ENCODE peak calls at places on chromosomes 7 and 10, in seven cellular contexts. One of them, this sample, is unnamed.

GRCh38 chr7:23863209-23863798 is 153.3 kb downstream of the STK31 start:
- DNase-seq in GM23338: peak
- DNase-seq in fibroblast of lung: peak
- DNase-seq in GM23248: peak
- DNase-seq in OCI-LY7: peak
- DNase-seq in PC-3: peak
- DNase-seq in neuronal stem cell: peak
- DNase-seq in this sample: peak

GRCh38 chr10:102752934-102753664 is 9.4 kb downstream of the WBP1L start:
- DNase-seq in GM23338: peak
- DNase-seq in fibroblast of lung: peak
- DNase-seq in GM23248: peak
- DNase-seq in OCI-LY7: peak
- DNase-seq in PC-3: peak
- DNase-seq in neuronal stem cell: no peak
- DNase-seq in this sample: peak

GRCh38 chr7:44212018-44212417 is 11.2 kb downstream of the YKT6 start:
- DNase-seq in GM23338: no peak
- DNase-seq in fibroblast of lung: no peak
- DNase-seq in GM23248: no peak
- DNase-seq in OCI-LY7: no peak
- DNase-seq in PC-3: no peak
- DNase-seq in neuronal stem cell: no peak
- DNase-seq in this sample: no peak

GRCh38 chr10:10816453-10816852 is 201.2 kb upstream of the CELF2 start:
- DNase-seq in GM23338: no peak
- DNase-seq in fibroblast of lung: peak
- DNase-seq in GM23248: peak
- DNase-seq in OCI-LY7: no peak
- DNase-seq in PC-3: no peak
- DNase-seq in neuronal stem cell: no peak
- DNase-seq in this sample: no peak

GRCh38 chr10:9038146-9038714 is 983.7 kb downstream of the GATA3 start:
- DNase-seq in GM23338: no peak
- DNase-seq in fibroblast of lung: no peak
- DNase-seq in GM23248: peak
- DNase-seq in OCI-LY7: no peak
- DNase-seq in PC-3: no peak
- DNase-seq in neuronal stem cell: no peak
- DNase-seq in this sample: no peak

GRCh38 chr10:32650246-32650655 is 204.3 kb downstream of the CCDC7 start:
- DNase-seq in GM23338: peak
- DNase-seq in fibroblast of lung: peak
- DNase-seq in GM23248: peak
- DNase-seq in OCI-LY7: no peak
- DNase-seq in PC-3: peak
- DNase-seq in neuronal stem cell: no peak
- DNase-seq in this sample: peak

GRCh38 chr10:132684164-132684891 is 101.6 kb downstream of the NKX6-2 start:
- DNase-seq in GM23338: no peak
- DNase-seq in fibroblast of lung: peak
- DNase-seq in GM23248: peak
- DNase-seq in OCI-LY7: no peak
- DNase-seq in PC-3: peak
- DNase-seq in neuronal stem cell: no peak
- DNase-seq in this sample: peak

GRCh38 chr10:116014859-116015258 is 258.1 kb downstream of the GFRA1 start:
- DNase-seq in GM23338: no peak
- DNase-seq in fibroblast of lung: no peak
- DNase-seq in GM23248: no peak
- DNase-seq in OCI-LY7: no peak
- DNase-seq in PC-3: no peak
- DNase-seq in neuronal stem cell: no peak
- DNase-seq in this sample: no peak

GRCh38 chr7:105654994-105655900 is 74.0 kb upstream of the EFCAB10 start:
- DNase-seq in GM23338: peak
- DNase-seq in fibroblast of lung: peak
- DNase-seq in GM23248: peak
- DNase-seq in OCI-LY7: no peak
- DNase-seq in PC-3: peak
- DNase-seq in neuronal stem cell: no peak
- DNase-seq in this sample: no peak

GRCh38 chr7:148327379-148327778 is 263.2 kb upstream of the C7orf33 start:
- DNase-seq in GM23338: no peak
- DNase-seq in fibroblast of lung: no peak
- DNase-seq in GM23248: no peak
- DNase-seq in OCI-LY7: no peak
- DNase-seq in PC-3: peak
- DNase-seq in neuronal stem cell: no peak
- DNase-seq in this sample: no peak

GRCh38 chr10:130301026-130301892 is 165.1 kb downstream of the GLRX3 start:
- DNase-seq in GM23338: no peak
- DNase-seq in fibroblast of lung: peak
- DNase-seq in GM23248: peak
- DNase-seq in OCI-LY7: no peak
- DNase-seq in PC-3: no peak
- DNase-seq in neuronal stem cell: no peak
- DNase-seq in this sample: no peak

GRCh38 chr7:7851381-7851780 is 117.2 kb upstream of the GLCCI1 start:
- DNase-seq in GM23338: no peak
- DNase-seq in fibroblast of lung: no peak
- DNase-seq in GM23248: no peak
- DNase-seq in OCI-LY7: no peak
- DNase-seq in PC-3: no peak
- DNase-seq in neuronal stem cell: no peak
- DNase-seq in this sample: no peak

GRCh38 chr7:144256112-144256511 is 8.5 kb downstream of the OR2A7 start:
- DNase-seq in GM23338: peak
- DNase-seq in fibroblast of lung: peak
- DNase-seq in GM23248: peak
- DNase-seq in OCI-LY7: no peak
- DNase-seq in PC-3: peak
- DNase-seq in neuronal stem cell: no peak
- DNase-seq in this sample: no peak

GRCh38 chr10:128793726-128794655 is 667.8 kb upstream of the MKI67 start:
- DNase-seq in GM23338: no peak
- DNase-seq in fibroblast of lung: no peak
- DNase-seq in GM23248: no peak
- DNase-seq in OCI-LY7: no peak
- DNase-seq in PC-3: no peak
- DNase-seq in neuronal stem cell: no peak
- DNase-seq in this sample: no peak

GRCh38 chr10:94183666-94184264 is 179.0 kb downstream of the NOC3L start:
- DNase-seq in GM23338: no peak
- DNase-seq in fibroblast of lung: peak
- DNase-seq in GM23248: peak
- DNase-seq in OCI-LY7: no peak
- DNase-seq in PC-3: peak
- DNase-seq in neuronal stem cell: no peak
- DNase-seq in this sample: no peak

GRCh38 chr10:4835494-4835918 is 9.5 kb downstream of the AKR1E2 start:
- DNase-seq in GM23338: no peak
- DNase-seq in fibroblast of lung: no peak
- DNase-seq in GM23248: no peak
- DNase-seq in OCI-LY7: no peak
- DNase-seq in PC-3: no peak
- DNase-seq in neuronal stem cell: no peak
- DNase-seq in this sample: no peak

GRCh38 chr10:114575417-114576131 is 82.5 kb downstream of the ABLIM1 start:
- DNase-seq in GM23338: no peak
- DNase-seq in fibroblast of lung: no peak
- DNase-seq in GM23248: peak
- DNase-seq in OCI-LY7: no peak
- DNase-seq in PC-3: no peak
- DNase-seq in neuronal stem cell: no peak
- DNase-seq in this sample: no peak

DNA sequence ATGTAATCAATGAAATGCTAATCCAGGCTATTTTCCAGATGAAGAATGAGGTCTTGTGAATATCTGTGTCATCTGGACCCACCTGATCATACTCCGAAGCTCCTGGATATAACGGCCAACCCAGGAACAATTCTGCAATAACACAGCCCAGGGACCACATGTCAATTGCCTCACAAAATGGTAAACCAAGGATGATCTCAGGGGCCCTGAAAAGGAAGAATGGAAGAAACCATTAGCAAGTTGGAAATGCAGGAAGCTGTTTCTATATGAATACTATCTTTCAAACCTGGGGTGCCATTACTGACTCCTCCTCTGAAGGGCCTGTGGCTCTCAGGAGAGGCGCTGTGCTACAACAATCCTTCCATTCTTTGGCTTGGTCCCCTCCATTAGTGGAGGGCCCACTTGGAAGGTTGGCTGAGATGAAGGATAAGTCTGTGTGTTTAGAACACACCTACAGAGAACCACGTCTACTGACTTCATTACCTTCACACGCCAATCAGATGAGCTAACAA is 108.1 kb downstream of the CLEC2L start:
- DNase-seq in GM23338: no peak
- DNase-seq in fibroblast of lung: no peak
- DNase-seq in GM23248: no peak
- DNase-seq in OCI-LY7: no peak
- DNase-seq in PC-3: no peak
- DNase-seq in neuronal stem cell: no peak
- DNase-seq in this sample: no peak
- H2AFZ ChIP-seq in GM23338: no peak
- H2AFZ ChIP-seq in fibroblast of lung: no peak
- H2AFZ ChIP-seq in GM23248: no peak
- H2AFZ ChIP-seq in OCI-LY7: no peak
- H2AFZ ChIP-seq in PC-3: no peak
- H2AFZ ChIP-seq in neuronal stem cell: no peak
- H2AFZ ChIP-seq in this sample: no peak

GRCh38 chr10:80589726-80590373 is 52.1 kb downstream of the SH2D4B start:
- DNase-seq in GM23338: no peak
- DNase-seq in fibroblast of lung: no peak
- DNase-seq in GM23248: no peak
- DNase-seq in OCI-LY7: no peak
- DNase-seq in PC-3: no peak
- DNase-seq in neuronal stem cell: no peak
- DNase-seq in this sample: no peak

GRCh38 chr10:80588506-80589020 is 50.9 kb downstream of the SH2D4B start:
- DNase-seq in GM23338: no peak
- DNase-seq in fibroblast of lung: no peak
- DNase-seq in GM23248: no peak
- DNase-seq in OCI-LY7: no peak
- DNase-seq in PC-3: no peak
- DNase-seq in neuronal stem cell: no peak
- DNase-seq in this sample: no peak

GRCh38 chr10:80582561-80582960 is 44.9 kb downstream of the SH2D4B start:
- DNase-seq in GM23338: no peak
- DNase-seq in fibroblast of lung: no peak
- DNase-seq in GM23248: no peak
- DNase-seq in OCI-LY7: no peak
- DNase-seq in PC-3: no peak
- DNase-seq in neuronal stem cell: no peak
- DNase-seq in this sample: no peak

GRCh38 chr10:80583681-80584080 is 46.0 kb downstream of the SH2D4B start:
- DNase-seq in GM23338: no peak
- DNase-seq in fibroblast of lung: no peak
- DNase-seq in GM23248: no peak
- DNase-seq in OCI-LY7: no peak
- DNase-seq in PC-3: no peak
- DNase-seq in neuronal stem cell: no peak
- DNase-seq in this sample: no peak

GRCh38 chr10:80585812-80586211 is 48.1 kb downstream of the SH2D4B start:
- DNase-seq in GM23338: no peak
- DNase-seq in fibroblast of lung: no peak
- DNase-seq in GM23248: no peak
- DNase-seq in OCI-LY7: no peak
- DNase-seq in PC-3: no peak
- DNase-seq in neuronal stem cell: no peak
- DNase-seq in this sample: no peak
- H2AFZ ChIP-seq in GM23338: no peak
- H2AFZ ChIP-seq in fibroblast of lung: no peak
- H2AFZ ChIP-seq in GM23248: no peak
- H2AFZ ChIP-seq in OCI-LY7: no peak
- H2AFZ ChIP-seq in PC-3: no peak
- H2AFZ ChIP-seq in neuronal stem cell: no peak
- H2AFZ ChIP-seq in this sample: no peak

DNA sequence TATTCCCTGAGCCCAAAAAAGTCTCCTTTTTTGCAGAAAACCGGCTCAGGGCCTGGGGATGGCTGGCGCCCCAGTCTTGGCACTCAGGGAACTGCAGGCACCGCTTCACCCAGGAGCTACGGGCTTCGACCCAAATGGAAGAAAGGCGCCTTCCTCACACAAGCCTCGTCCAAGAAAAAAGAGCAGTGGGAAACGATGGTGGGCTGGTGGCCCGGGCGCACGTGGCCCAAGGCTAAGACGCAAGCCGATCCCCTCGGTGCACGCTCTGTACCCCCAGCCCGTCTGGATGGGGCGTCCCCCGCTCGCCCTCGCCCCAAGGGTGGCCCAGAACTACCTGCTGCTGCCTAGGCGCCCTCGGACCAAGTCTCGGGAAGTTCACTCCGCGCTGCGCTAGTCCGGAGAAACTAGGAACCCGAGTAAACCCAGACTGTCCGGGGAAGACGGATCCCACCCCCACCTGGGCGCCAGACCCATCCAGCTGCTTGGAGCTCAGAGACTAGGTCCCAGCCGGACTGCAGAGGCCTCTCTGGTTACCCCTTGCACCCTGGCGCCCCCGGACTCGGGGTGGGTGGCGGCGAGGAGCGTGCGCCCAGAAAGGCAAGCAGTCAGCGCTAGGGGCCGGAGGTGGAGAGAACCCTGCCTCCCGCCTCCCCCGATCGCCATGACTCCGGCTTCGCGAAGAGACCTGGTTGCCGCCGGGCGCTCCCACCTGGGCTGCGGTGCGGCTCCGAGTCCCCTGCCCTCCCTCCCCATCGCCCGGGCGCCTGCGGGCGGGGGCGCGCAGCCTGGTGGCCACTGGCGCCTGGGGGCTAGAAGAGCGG is 76.4 kb downstream of the CALN1 start:
- DNase-seq in GM23338: peak
- DNase-seq in fibroblast of lung: no peak
- DNase-seq in GM23248: no peak
- DNase-seq in OCI-LY7: no peak
- DNase-seq in PC-3: no peak
- DNase-seq in neuronal stem cell: no peak
- DNase-seq in this sample: no peak
- H2AFZ ChIP-seq in GM23338: peak
- H2AFZ ChIP-seq in fibroblast of lung: no peak
- H2AFZ ChIP-seq in GM23248: no peak
- H2AFZ ChIP-seq in OCI-LY7: no peak
- H2AFZ ChIP-seq in PC-3: no peak
- H2AFZ ChIP-seq in neuronal stem cell: peak
- H2AFZ ChIP-seq in this sample: no peak

DNA sequence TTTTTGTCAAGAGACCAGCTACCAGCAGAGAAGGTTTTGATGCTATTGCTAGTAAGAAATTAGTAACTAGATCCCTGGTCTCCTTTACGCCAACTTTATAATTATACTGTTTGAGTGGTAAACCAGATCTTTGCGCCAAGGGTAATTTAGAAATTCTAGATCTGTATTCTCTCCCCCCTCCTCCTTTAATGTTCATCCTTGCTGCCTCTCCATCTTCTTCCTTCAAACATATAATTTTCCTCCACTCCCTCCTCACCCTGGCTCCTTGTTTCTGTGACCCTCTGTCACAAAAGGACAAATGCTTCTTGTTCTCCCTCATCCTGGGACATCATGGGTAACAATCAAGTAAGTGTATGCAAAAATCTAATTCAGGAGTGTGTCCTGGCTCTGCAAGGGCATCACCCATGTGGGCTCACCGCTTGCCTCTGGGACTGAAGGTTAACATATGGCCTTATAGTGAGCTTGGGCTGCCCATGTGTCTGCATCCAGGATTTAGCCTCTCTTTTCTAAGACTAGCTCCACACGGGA is 121.2 kb downstream of the BAMBI start:
- DNase-seq in GM23338: no peak
- DNase-seq in fibroblast of lung: no peak
- DNase-seq in GM23248: no peak
- DNase-seq in OCI-LY7: no peak
- DNase-seq in PC-3: no peak
- DNase-seq in neuronal stem cell: no peak
- DNase-seq in this sample: no peak
- H2AFZ ChIP-seq in GM23338: no peak
- H2AFZ ChIP-seq in fibroblast of lung: no peak
- H2AFZ ChIP-seq in GM23248: no peak
- H2AFZ ChIP-seq in OCI-LY7: no peak
- H2AFZ ChIP-seq in PC-3: no peak
- H2AFZ ChIP-seq in neuronal stem cell: no peak
- H2AFZ ChIP-seq in this sample: no peak